ENCODE peak calls at places on chromosomes 13 and 19, in nine cellular contexts. U is tibial artery, O is astrocyte of the spinal cord, E is thoracic aorta, A is fibroblast of pulmonary artery, N is psoas muscle, W is SK-N-SH, G is left ventricle myocardium inferior, Z is neural progenitor cell. X is an unnamed sample.

GRCh38 chr19:37303591-37304171 is 67.2 kb upstream of the ZNF527 start:
- DNase-seq in U (no peak), W (peak), E (no peak), O (no peak), G (no peak), N (no peak), A (no peak), Z (peak), X (no peak)

GRCh38 chr13:73851104-73851503 is 283.1 kb downstream of the KLF12 start:
- DNase-seq in A (no peak), U (no peak), W (no peak), N (no peak), Z (no peak), G (no peak), E (no peak), O (no peak), X (no peak)

GRCh38 chr19:12133069-12133468 is 7.1 kb downstream of the ZNF20 start:
- DNase-seq in N (no peak), U (no peak), W (no peak), G (no peak), Z (no peak), A (no peak), O (peak), E (no peak), X (no peak)

GRCh38 chr19:38337360-38337653 is 1.7 kb downstream of the CATSPERG start:
- DNase-seq in A (no peak), O (no peak), U (no peak), N (no peak), G (no peak), Z (no peak), W (peak), E (no peak), X (no peak)

GRCh38 chr13:59823495-59823894 is 340.2 kb downstream of the DIAPH3 start:
- DNase-seq in G (no peak), O (peak), E (no peak), U (no peak), W (no peak), Z (no peak), N (no peak), A (peak), X (no peak)

GRCh38 chr13:95180513-95181245 is 120.6 kb downstream of the ABCC4 start:
- DNase-seq in A (no peak), G (no peak), N (no peak), W (no peak), Z (no peak), U (no peak), E (no peak), O (no peak), X (no peak)

GRCh38 chr13:113146750-113147149 is 11.7 kb upstream of the PROZ start:
- DNase-seq in G (no peak), Z (no peak), W (no peak), O (no peak), N (no peak), E (no peak), U (no peak), A (no peak), X (no peak)

GRCh38 chr13:74015137-74015536 is 119.1 kb downstream of the KLF12 start:
- DNase-seq in G (no peak), U (no peak), N (no peak), O (no peak), Z (no peak), W (no peak), A (peak), E (no peak), X (no peak)

GRCh38 chr13:43493496-43494000 is 293.2 kb downstream of the ENOX1 start:
- DNase-seq in E (no peak), U (no peak), W (no peak), G (no peak), Z (no peak), A (no peak), O (no peak), N (no peak), X (no peak)

GRCh38 chr19:3721900-3722442 is 13.8 kb downstream of the TJP3 start:
- DNase-seq in G (no peak), U (no peak), N (no peak), E (no peak), Z (no peak), A (no peak), W (no peak), O (no peak), X (no peak)

GRCh38 chr19:3720533-3720917 is 12.3 kb downstream of the TJP3 start:
- DNase-seq in N (no peak), G (no peak), W (no peak), U (no peak), E (no peak), Z (peak), O (no peak), A (no peak), X (no peak)

GRCh38 chr19:3722443-3723109 is 14.4 kb downstream of the TJP3 start:
- DNase-seq in E (no peak), N (no peak), U (no peak), O (no peak), G (no peak), Z (peak), W (peak), A (no peak), X (no peak)

GRCh38 chr19:3719868-3720532 is 11.8 kb downstream of the TJP3 start:
- DNase-seq in O (no peak), Z (no peak), G (no peak), W (no peak), N (no peak), U (no peak), A (no peak), E (no peak), X (no peak)

DNA sequence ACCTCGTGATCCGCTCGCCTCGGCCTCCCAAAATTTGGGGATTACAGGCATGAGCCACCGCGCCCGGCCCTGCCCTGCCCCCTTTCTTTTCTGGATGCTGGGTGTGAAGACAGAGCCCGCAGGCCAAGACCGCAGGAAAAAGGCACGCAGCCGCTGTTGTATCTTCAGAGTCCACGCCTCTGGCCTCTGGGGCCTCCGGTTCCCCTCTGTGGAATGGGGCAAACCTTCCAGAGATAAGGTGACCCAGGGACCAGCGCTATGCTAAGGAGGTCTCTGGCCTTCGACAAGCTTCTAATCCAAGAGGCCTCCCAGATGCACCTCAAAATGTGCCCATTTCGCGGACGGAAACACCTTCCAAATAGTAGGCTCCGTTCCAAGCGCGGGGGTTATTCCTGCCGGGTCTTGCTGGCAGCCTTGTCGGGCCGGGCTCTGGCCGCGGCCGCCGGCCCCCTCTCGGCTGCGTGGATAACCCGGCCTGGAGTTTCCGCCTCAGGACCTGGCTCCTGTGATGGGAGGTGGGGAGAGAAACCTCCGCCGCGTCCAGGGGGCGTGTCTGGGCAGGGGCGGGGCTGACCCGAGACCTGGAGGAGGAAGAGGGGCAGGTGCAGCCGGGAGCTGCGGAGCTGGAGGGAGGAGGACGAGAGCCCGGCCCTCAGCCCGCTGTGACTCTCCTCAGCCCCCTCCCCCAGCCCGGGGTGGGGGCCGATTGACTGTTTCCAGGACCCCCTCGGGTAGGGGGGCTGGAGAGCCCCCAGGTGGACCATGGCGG is 13.1 kb downstream of the TJP3 start:
- DNase-seq in G (peak), Z (peak), O (peak), N (peak), A (peak), E (no peak), U (peak), W (peak), X (no peak)
- TF ChIP-seq CTCF in G (no peak), Z (no peak), O (no peak), N (no peak), A (no peak), E (no peak), U (no peak), W (no peak), X (no peak)

DNA sequence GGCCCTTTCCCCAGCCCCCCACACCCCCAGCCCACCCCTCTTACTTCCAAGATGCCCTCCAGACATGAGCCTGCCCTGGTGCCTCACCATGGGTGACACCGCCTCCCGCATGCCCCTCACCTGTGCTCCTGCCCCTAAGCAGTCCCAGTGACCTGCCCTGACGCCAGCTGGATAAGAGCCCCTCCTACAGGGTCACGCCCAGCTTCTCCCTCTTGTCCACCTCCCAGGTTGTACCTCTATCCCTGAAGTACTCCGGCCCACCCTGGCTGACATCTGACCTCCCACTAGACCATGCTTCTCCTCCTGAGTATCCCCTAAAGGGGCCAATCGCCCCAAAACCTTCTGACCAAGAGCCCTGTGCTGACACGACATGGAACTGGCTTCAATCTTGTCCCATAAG is 51.3 kb downstream of the COLGALT1 start:
- DNase-seq in N (no peak), A (no peak), O (no peak), E (no peak), Z (peak), W (no peak), G (no peak), U (no peak), X (no peak)
- H3K4me3 ChIP-seq in N (no peak), A (no peak), O (no peak), E (peak), Z (peak), W (peak), G (peak), U (peak), X (no peak)

GRCh38 chr19:2111425-2111824 is 14.7 kb downstream of the IZUMO4 start:
- DNase-seq in W (no peak), G (no peak), E (no peak), U (no peak), A (no peak), Z (no peak), N (no peak), O (no peak), X (no peak)
- TF ChIP-seq CTCF in W (no peak), G (no peak), E (no peak), U (no peak), A (no peak), Z (no peak), N (no peak), O (no peak), X (no peak)

GRCh38 chr13:89150362-89150761 is 1479.2 kb downstream of the SLITRK5 start:
- DNase-seq in E (no peak), Z (no peak), U (no peak), G (no peak), W (no peak), O (peak), N (no peak), A (peak), X (no peak)
- H3K4me3 ChIP-seq in E (no peak), Z (no peak), U (no peak), G (no peak), W (no peak), O (no peak), N (no peak), A (no peak), X (no peak)

DNA sequence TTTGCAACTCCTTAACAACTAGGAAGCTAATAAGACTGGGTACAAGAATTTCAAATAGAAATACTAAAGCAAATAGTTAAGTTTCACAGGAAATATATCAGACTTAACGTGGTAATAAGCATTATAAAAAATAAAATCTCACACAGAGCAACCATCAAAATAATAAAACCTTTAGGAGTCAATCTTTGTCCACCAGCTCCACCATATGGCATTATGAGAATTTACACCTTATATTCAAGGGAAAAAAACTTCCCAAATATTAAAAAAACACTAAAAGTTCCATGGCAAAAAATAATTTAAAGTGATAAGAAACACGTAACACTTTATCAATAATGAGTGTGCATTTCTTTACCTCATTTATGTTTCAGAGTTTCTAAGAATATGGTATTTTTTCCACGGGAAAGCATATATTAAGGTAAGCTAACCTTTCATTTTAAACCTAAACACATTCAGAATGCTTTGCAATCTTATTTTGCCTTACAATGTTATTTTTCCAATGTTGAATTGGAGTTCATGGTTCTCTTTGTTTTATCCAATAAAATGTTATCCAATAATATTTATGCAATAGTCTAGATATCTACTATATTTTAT is 423.2 kb upstream of the SGCG start:
- DNase-seq in W (peak), U (no peak), O (peak), N (no peak), G (no peak), E (no peak), A (peak), Z (peak), X (no peak)
- TF ChIP-seq CTCF in W (peak), U (peak), O (no peak), N (no peak), G (peak), E (peak), A (peak), Z (peak), X (no peak)

DNA sequence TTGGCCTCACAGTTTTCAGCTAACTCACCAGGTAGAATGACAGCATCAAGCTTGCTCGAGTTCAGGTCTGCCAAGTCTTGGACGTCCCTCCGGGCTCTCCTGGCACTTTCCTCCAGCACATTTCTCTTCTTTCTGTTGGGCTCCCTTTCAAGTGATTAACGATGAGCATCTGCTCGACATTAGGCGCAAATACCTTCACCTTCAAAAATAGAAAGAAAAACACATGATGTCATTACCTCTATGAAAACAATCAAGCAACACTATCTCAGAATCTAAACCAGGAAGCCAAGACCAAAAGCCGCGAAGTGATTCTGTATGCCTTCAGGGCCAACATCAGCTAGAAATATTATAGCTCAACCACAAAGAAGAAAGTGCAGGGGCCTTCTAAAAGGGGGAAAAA is 15.4 kb upstream of the CLN5 start:
- DNase-seq in O (peak), Z (no peak), G (no peak), U (no peak), A (no peak), N (no peak), W (no peak), E (no peak), X (peak)
- H3K4me3 ChIP-seq in O (no peak), Z (no peak), G (no peak), U (no peak), A (no peak), N (no peak), W (no peak), E (no peak), X (no peak)

GRCh38 chr13:87089391-87089790 is 581.8 kb upstream of the SLITRK5 start:
- DNase-seq in N (no peak), O (peak), A (peak), E (no peak), G (no peak), U (no peak), W (no peak), Z (no peak), X (peak)

GRCh38 chr13:87087741-87088140 is 583.4 kb upstream of the SLITRK5 start:
- DNase-seq in N (no peak), Z (no peak), U (no peak), G (no peak), A (peak), E (no peak), W (no peak), O (peak), X (no peak)

GRCh38 chr13:87080100-87080779 is 590.9 kb upstream of the SLITRK5 start:
- DNase-seq in G (no peak), E (no peak), W (no peak), O (no peak), N (no peak), U (no peak), Z (no peak), A (no peak), X (no peak)

GRCh38 chr13:87078947-87079795 is 592.0 kb upstream of the SLITRK5 start:
- DNase-seq in A (no peak), E (no peak), N (no peak), W (no peak), O (no peak), U (no peak), G (no peak), Z (no peak), X (no peak)

DNA sequence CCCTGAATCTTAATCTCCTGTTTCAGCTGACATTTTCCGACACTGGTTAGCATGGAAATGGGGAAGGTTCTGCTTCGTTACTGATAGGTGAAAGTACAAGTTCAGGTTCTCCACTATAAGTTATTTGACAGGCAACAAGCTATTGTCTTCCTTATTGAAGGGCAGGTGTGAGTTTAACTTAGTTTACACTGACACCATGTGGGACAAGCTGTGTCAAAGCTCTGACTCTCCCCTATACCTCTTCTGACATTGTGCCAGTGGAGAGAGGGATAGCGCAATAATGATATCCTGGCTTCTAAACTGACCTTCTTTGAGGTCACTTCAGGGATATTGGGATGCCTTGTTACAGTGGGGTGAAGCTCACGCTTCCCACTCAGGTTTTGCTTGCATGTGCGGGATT is 587.0 kb upstream of the SLITRK5 start:
- DNase-seq in N (no peak), W (no peak), U (no peak), A (no peak), Z (no peak), G (no peak), O (no peak), E (no peak), X (no peak)
- TF ChIP-seq CTCF in N (no peak), W (no peak), U (no peak), A (no peak), Z (no peak), G (no peak), O (no peak), E (no peak), X (no peak)

DNA sequence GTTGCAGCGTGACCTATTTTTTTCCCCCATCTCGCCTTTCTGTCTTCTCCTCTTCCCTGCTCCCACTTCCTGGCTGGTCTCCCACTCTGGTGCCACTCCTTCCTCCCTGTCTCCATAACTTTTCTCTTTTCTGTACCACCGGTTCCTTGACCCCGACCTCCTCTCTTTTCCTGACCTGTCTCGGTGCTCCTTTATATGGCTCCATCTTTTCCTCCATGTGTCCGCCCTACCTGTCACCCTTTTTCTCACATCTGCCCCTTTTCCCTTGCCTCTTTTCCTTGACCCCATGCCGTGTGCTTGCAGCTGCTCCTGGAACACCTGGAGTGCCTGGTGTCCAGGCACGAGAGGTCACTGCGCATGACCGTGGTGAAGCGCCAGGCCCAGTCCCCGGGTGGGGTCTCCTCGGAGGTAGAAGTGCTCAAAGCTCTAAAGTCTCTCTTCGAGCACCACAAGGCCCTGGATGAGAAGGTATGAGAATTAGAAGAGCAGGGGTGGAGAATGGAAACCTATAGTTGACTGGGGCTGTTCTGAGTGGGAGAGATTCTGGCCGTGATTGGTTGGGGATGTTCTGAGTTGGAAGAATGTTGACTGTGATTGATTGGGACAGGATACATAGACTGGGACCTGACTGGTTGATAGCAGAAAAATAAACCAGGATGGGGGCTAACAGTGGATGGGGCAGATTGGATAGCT is 9.3 kb downstream of the PPFIA3 start:
- DNase-seq in N (no peak), U (no peak), W (no peak), G (no peak), A (no peak), O (no peak), Z (no peak), E (no peak), X (no peak)
- H3K4me3 ChIP-seq in N (peak), U (no peak), W (no peak), G (peak), A (no peak), O (peak), Z (peak), E (peak), X (no peak)

DNA sequence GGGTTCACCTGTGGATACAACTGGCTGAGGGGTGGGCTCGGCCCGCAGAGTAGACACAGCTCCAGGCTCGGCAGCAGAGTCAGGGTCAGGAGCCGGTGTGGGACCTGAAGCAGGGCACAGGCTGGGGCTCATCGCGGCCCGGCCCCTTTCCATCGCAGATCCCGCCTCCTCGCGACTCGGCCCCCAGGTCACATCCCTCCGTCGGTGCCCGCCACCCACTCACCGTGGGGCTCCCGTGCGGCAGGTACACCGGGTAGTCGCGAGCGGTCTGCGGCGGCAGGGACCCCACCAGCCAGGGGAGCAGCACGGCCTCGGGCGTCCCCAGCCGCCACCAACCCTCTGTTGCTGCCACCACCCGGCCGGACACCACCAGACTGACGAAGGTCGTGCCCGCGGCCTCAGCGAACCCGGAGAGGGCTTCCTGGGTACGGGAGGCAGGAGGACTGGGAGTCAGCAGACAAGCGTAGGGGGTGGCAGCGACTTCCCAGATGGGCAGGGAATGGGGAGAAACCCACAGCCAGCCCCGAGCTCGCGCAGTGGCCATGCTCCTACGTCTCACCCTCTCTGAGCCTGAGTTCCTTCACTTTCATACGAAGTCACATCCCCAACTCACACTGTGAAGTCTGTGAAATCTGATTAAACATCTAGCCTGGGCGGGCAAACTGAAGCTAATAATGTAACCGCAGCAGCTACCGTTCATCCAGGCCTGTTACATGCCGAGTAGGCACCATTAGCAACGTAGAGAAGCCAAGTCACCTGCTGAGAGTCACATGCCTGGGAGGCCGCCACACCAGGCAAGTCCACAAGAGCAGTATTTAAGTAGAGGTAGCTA is 3.7 kb downstream of the FUZ start:
- DNase-seq in G (peak), U (peak), N (peak), Z (peak), A (no peak), E (no peak), W (peak), O (peak), X (no peak)
- TF ChIP-seq CTCF in G (no peak), U (peak), N (peak), Z (peak), A (no peak), E (no peak), W (peak), O (no peak), X (peak)

X was measured in BJ.